ENCODE peak calls at places on chromosomes 6 and 20, in five cellular contexts. O, E, P, J and I are unnamed samples.

GRCh38 chr6:31120151-31120915 is at the start of gene CDSN:
- DNase-seq in E (no peak), P (no peak), O (no peak), J (no peak), I (no peak)

GRCh38 chr6:105974981-105975380 is 111.2 kb upstream of the PRDM1 start:
- DNase-seq in E (no peak), J (no peak), P (no peak), O (no peak), I (no peak)

GRCh38 chr6:126030045-126030444 is 43.7 kb downstream of the TRMT11 start:
- DNase-seq in P (no peak), E (no peak), O (no peak), J (no peak), I (no peak)

GRCh38 chr20:1741309-1742048 is 83.9 kb upstream of the SIRPG start:
- DNase-seq in J (no peak), E (no peak), O (no peak), P (no peak), I (no peak)

GRCh38 chr6:33375143-33375649 is 16.4 kb upstream of the KIFC1 start:
- DNase-seq in O (peak; percentile 80), E (peak; percentile 65), P (peak; percentile 77), J (peak; percentile 82), I (no peak)

GRCh38 chr6:16437095-16437494 is 198.7 kb downstream of the GMPR start:
- DNase-seq in P (no peak), J (no peak), O (no peak), E (no peak), I (no peak)

GRCh38 chr6:137033828-137034227 is 10.9 kb downstream of the IL20RA start:
- DNase-seq in E (no peak), P (no peak), O (no peak), J (no peak), I (peak; percentile 82)

GRCh38 chr6:165986647-165987482 is 180.8 kb downstream of the TBXT start:
- DNase-seq in E (no peak), P (no peak), J (no peak), O (no peak), I (no peak)

GRCh38 chr6:50681213-50681824 is 32.0 kb upstream of the TFAP2D start:
- DNase-seq in E (no peak), P (no peak), O (no peak), J (no peak), I (no peak)

GRCh38 chr6:99521557-99522286 is 6.5 kb upstream of the USP45 start:
- DNase-seq in O (peak; percentile 39), P (no peak), E (no peak), J (peak; percentile 35), I (no peak)

DNA sequence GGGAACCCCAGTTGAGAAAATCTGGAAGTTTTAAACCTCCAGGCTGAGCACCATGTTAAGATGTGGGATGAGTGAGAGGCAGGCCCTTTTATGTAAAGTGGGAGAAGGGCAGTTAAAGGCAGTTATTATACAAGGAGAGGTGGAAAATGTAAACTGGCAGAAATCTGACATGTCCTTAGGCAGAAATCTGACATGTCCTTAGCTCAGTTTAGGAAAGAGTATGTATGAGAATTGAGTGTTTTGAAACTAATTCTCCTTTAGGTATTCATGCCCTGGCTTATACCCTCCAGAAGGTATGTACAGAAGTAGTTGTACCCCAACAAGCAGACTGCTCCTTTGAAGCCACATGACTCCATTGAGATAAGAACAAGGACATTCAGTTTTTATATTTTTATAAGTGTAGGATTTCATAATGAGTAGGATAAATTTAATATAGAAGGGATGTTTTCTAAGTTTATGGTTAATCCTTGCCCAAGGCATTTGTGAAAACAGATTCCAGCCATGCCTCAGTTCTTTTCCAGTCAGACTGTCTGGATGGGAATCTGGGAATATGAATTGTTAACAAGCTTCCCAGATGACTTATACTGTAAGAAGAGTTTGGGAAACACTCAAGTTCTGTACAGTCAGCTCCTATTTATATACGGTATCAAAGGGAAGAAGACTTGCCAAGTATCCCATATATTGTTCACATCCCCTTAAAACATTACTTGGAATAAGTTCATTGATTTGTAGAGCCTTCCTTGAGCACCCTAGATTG is 87.7 kb downstream of the SCAND1 start:
- DNase-seq in P (no peak), E (no peak), J (no peak), O (no peak), I (no peak)
- H3K36me3 ChIP-seq in P (no peaks in the 10 kb centered on the region), E (peaks cover 4% of the 10 kb centered on the region), J (no peaks in the 10 kb centered on the region), O (no peaks in the 10 kb centered on the region), I (peaks cover 19% of the 10 kb centered on the region)

GRCh38 chr6:139249387-139249786 is 42.4 kb downstream of the TXLNB start:
- DNase-seq in O (no peak), E (no peak), J (no peak), P (no peak), I (no peak)
- H3K4me1 ChIP-seq in O (no peaks in the 10 kb centered on the region), E (peaks cover 45% of the 10 kb centered on the region), J (peaks cover 16% of the 10 kb centered on the region), P (no peaks in the 10 kb centered on the region), I (peaks cover 28% of the 10 kb centered on the region)

DNA sequence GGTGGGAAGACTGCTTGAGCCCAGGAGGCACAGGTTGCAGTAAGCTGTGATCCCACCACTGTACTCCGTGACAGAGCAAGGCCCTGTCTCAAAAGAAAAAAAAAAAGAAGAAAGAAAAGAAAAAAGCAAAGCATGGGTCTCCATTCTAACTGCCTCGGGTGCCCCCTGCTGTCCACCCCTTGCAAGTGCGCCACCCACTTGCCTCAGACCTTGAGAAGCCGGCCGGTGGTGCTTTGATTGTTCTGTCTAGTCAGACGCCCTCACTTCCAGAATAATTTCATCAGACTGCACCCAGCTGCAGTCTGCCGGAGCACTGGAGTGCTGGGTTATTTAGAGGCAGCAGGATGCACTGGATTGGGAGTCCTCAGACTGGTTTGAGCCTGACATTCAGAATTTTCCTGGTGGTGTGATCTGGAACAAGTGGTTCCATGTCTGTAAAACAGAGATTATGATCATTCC is 17.6 kb upstream of the TM9SF4 start:
- DNase-seq in J (peak; percentile 83), O (peak; percentile 77), P (peak; percentile 80), E (peak; percentile 72), I (peak; percentile 54)
- H3K27me3 ChIP-seq in J (no peaks in the 10 kb centered on the region), O (no peaks in the 10 kb centered on the region), P (no peaks in the 10 kb centered on the region), E (no peaks in the 10 kb centered on the region), I (no peaks in the 10 kb centered on the region)

DNA sequence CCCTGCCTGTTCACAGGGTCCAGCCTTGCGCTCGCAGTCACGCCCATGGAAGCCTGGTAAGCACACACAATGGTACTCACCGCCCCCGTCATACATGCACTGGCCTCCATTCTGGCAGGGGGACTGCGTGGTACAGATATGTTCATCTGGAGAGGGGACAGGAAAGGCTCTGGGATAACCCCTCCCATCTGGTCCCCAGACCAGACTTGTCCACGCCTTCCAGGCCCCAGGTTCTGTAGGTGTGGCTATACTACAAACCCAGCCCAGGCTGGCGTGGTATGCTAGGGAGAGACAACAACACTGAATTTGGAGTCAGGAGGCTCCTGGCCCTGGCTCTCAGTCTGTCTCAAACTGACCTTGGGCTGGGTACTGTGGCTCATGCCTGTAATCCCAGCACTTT is 3.4 kb downstream of the DLK2 start:
- DNase-seq in E (no peak), J (no peak), O (no peak), P (no peak), I (no peak)
- H3K36me3 ChIP-seq in E (peaks cover 45% of the 10 kb centered on the region), J (peaks cover 36% of the 10 kb centered on the region), O (no peaks in the 10 kb centered on the region), P (no peaks in the 10 kb centered on the region), I (no peaks in the 10 kb centered on the region)